ENCODE peak calls at places on chromosomes 2 and 18, in four cellular contexts. One of them, this sample, is unnamed.

GRCh38 chr18:57801379-57802165 is 1.5 kb downstream of the ATP8B1 start:
- DNase-seq in activated CD4-positive, CD25-positive, alpha-beta regulatory T cell treated with anti-CD3 and anti-CD28 coated beads, Interleukin-2, amount 50 U/mL, for 72 hours: no peak
- DNase-seq in GM03348: peak; percentile 56
- DNase-seq in astrocyte of the spinal cord: no peak
- DNase-seq in this sample: no peak

GRCh38 chr18:51211552-51211951 is 14.1 kb upstream of the MEX3C start:
- DNase-seq in activated CD4-positive, CD25-positive, alpha-beta regulatory T cell treated with anti-CD3 and anti-CD28 coated beads, Interleukin-2, amount 50 U/mL, for 72 hours: peak; percentile 42
- DNase-seq in GM03348: peak; percentile 55
- DNase-seq in astrocyte of the spinal cord: peak; percentile 84
- DNase-seq in this sample: peak; percentile 96

GRCh38 chr2:10520926-10521325 is 72.8 kb upstream of the ODC1 start:
- DNase-seq in activated CD4-positive, CD25-positive, alpha-beta regulatory T cell treated with anti-CD3 and anti-CD28 coated beads, Interleukin-2, amount 50 U/mL, for 72 hours: no peak
- DNase-seq in GM03348: no peak
- DNase-seq in astrocyte of the spinal cord: no peak
- DNase-seq in this sample: no peak

GRCh38 chr2:113876503-113877387 is 13.1 kb upstream of the ACTR3 start:
- DNase-seq in activated CD4-positive, CD25-positive, alpha-beta regulatory T cell treated with anti-CD3 and anti-CD28 coated beads, Interleukin-2, amount 50 U/mL, for 72 hours: peak; percentile 53
- DNase-seq in GM03348: no peak
- DNase-seq in astrocyte of the spinal cord: peak; percentile 39
- DNase-seq in this sample: no peak

GRCh38 chr18:48951448-48952286 is 902 bp upstream of the SMAD7 start:
- DNase-seq in activated CD4-positive, CD25-positive, alpha-beta regulatory T cell treated with anti-CD3 and anti-CD28 coated beads, Interleukin-2, amount 50 U/mL, for 72 hours: peak; percentile 73
- DNase-seq in GM03348: peak; percentile 94
- DNase-seq in astrocyte of the spinal cord: peak; percentile 95
- DNase-seq in this sample: peak; percentile 95

GRCh38 chr2:156565066-156565710 is 129.0 kb downstream of the GPD2 start:
- DNase-seq in activated CD4-positive, CD25-positive, alpha-beta regulatory T cell treated with anti-CD3 and anti-CD28 coated beads, Interleukin-2, amount 50 U/mL, for 72 hours: no peak
- DNase-seq in GM03348: peak; percentile 73
- DNase-seq in astrocyte of the spinal cord: peak; percentile 94
- DNase-seq in this sample: peak; percentile 66

GRCh38 chr2:241855245-241855887 is 3.3 kb downstream of the PDCD1 start:
- DNase-seq in activated CD4-positive, CD25-positive, alpha-beta regulatory T cell treated with anti-CD3 and anti-CD28 coated beads, Interleukin-2, amount 50 U/mL, for 72 hours: no peak
- DNase-seq in GM03348: no peak
- DNase-seq in astrocyte of the spinal cord: no peak
- DNase-seq in this sample: no peak

GRCh38 chr2:199457147-199458016 is at the start of gene SATB2:
- DNase-seq in activated CD4-positive, CD25-positive, alpha-beta regulatory T cell treated with anti-CD3 and anti-CD28 coated beads, Interleukin-2, amount 50 U/mL, for 72 hours: no peak
- DNase-seq in GM03348: peak; percentile 75
- DNase-seq in astrocyte of the spinal cord: peak; percentile 67
- DNase-seq in this sample: peak; percentile 71

GRCh38 chr2:149160701-149161217 is 122.3 kb downstream of the LYPD6B start:
- DNase-seq in activated CD4-positive, CD25-positive, alpha-beta regulatory T cell treated with anti-CD3 and anti-CD28 coated beads, Interleukin-2, amount 50 U/mL, for 72 hours: no peak
- DNase-seq in GM03348: no peak
- DNase-seq in astrocyte of the spinal cord: no peak
- DNase-seq in this sample: no peak

GRCh38 chr18:3985664-3986063 is 469.4 kb downstream of the DLGAP1 start:
- DNase-seq in activated CD4-positive, CD25-positive, alpha-beta regulatory T cell treated with anti-CD3 and anti-CD28 coated beads, Interleukin-2, amount 50 U/mL, for 72 hours: no peak
- DNase-seq in GM03348: peak; percentile 42
- DNase-seq in astrocyte of the spinal cord: peak; percentile 56
- DNase-seq in this sample: peak; percentile 46

GRCh38 chr2:152097291-152098032 is 1.4 kb downstream of the CACNB4 start:
- DNase-seq in activated CD4-positive, CD25-positive, alpha-beta regulatory T cell treated with anti-CD3 and anti-CD28 coated beads, Interleukin-2, amount 50 U/mL, for 72 hours: no peak
- DNase-seq in GM03348: peak; percentile 54
- DNase-seq in astrocyte of the spinal cord: peak; percentile 22
- DNase-seq in this sample: peak; percentile 21

This sample was measured in cardiac fibroblast.